ENCODE peak calls at places on chromosomes 16 and 17, in ten cellular contexts. V is transverse colon, S is ovary, B is Peyer's patch, T is A549, R is lower leg skin, H is prostate gland, P is adrenal gland, E is tibial nerve, X is NB4. G is an unnamed sample.

GRCh38 chr16:28187595-28188004 is 24.2 kb downstream of the XPO6 start:
- DNase-seq in V (no peak), S (no peak), B (no peak), T (no peak), R (no peak), H (no peak), P (no peak), E (no peak), X (no peak), G (no peak)

GRCh38 chr16:83300326-83300725 is 507.5 kb upstream of the HSBP1 start:
- DNase-seq in V (no peak), S (no peak), B (no peak), T (no peak), R (no peak), H (peak), P (no peak), E (no peak), X (no peak), G (no peak)

GRCh38 chr17:73091770-73092517 is 544 bp downstream of the SLC39A11 start:
- DNase-seq in V (peak), S (peak), B (peak), T (peak), R (peak), H (peak), P (peak), E (no peak), X (peak), G (no peak)

GRCh38 chr16:84421081-84421937 is 53.0 kb downstream of the ATP2C2 start:
- DNase-seq in V (no peak), S (no peak), B (no peak), T (no peak), R (no peak), H (no peak), P (no peak), E (no peak), X (no peak), G (no peak)

GRCh38 chr16:22397459-22397858 is 23.0 kb upstream of the CDR2 start:
- DNase-seq in V (no peak), S (no peak), B (no peak), T (no peak), R (no peak), H (no peak), P (no peak), E (no peak), X (no peak), G (no peak)

GRCh38 chr17:65678534-65678933 is 117.1 kb upstream of the AXIN2 start:
- DNase-seq in V (no peak), S (no peak), B (no peak), T (no peak), R (no peak), H (no peak), P (no peak), E (no peak), X (no peak), G (no peak)

GRCh38 chr17:78082988-78083387 is 45.6 kb downstream of the TMC6 start:
- DNase-seq in V (no peak), S (no peak), B (no peak), T (no peak), R (no peak), H (no peak), P (no peak), E (no peak), X (no peak), G (no peak)

GRCh38 chr17:58531661-58532554 is 17.5 kb upstream of the MTMR4 start:
- DNase-seq in V (peak), S (peak), B (peak), T (no peak), R (peak), H (peak), P (peak), E (no peak), X (peak), G (no peak)

GRCh38 chr16:81445926-81446317 is 1.3 kb downstream of the CMIP start:
- DNase-seq in V (no peak), S (no peak), B (no peak), T (no peak), R (no peak), H (peak), P (peak), E (no peak), X (no peak), G (no peak)

GRCh38 chr17:71325117-71325516 is 795.7 kb upstream of the SOX9 start:
- DNase-seq in V (no peak), S (no peak), B (no peak), T (no peak), R (no peak), H (no peak), P (no peak), E (no peak), X (no peak), G (no peak)
- TF ChIP-seq POLR2A in V (no peak), S (no peak), B (no peak), T (no peak), R (no peak), H (no peak), P (no peak), E (no peak), X (no peak), G (no peak)

DNA sequence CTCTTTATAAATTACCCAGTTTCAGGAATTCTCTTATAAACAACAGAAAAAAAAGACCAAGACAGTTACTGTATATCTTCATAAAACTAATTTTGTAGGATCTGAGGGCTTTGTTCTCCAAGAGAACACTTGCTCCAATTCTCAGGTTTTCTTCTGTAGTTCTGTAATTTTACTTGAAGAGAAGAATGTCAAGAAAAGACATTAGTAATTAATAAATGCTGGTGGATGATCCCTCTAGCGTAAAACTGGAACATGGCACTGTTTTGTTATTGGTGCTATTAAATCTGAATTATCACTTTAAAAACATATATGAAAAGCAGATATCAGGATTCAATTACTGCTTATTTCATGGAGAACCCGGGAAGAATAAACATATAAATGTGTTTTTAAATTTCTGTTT is 36.5 kb upstream of the CPHXL start:
- DNase-seq in V (no peak), S (no peak), B (no peak), T (no peak), R (no peak), H (no peak), P (no peak), E (no peak), X (no peak), G (no peak)
- H3K4me3 ChIP-seq in V (no peak), S (no peak), B (no peak), T (no peak), R (no peak), H (no peak), P (no peak), E (no peak), X (no peak), G (no peak)

GRCh38 chr17:1473170-1473569 is 17.1 kb upstream of the CRK start:
- DNase-seq in V (no peak), S (no peak), B (no peak), T (no peak), R (no peak), H (no peak), P (no peak), E (no peak), X (peak), G (no peak)
- TF ChIP-seq POLR2A in V (no peak), S (no peak), B (no peak), T (no peak), R (no peak), H (no peak), P (no peak), E (no peak), X (no peak), G (no peak)

GRCh38 chr16:88062341-88062861 is 111.2 kb downstream of the BANP start:
- DNase-seq in V (no peak), S (peak), B (no peak), T (no peak), R (peak), H (no peak), P (peak), E (no peak), X (no peak), G (no peak)

GRCh38 chr16:88063201-88063773 is 112.1 kb downstream of the BANP start:
- DNase-seq in V (no peak), S (peak), B (no peak), T (no peak), R (peak), H (no peak), P (no peak), E (peak), X (no peak), G (no peak)

GRCh38 chr16:88059701-88060386 is 108.6 kb downstream of the BANP start:
- DNase-seq in V (no peak), S (no peak), B (no peak), T (no peak), R (no peak), H (no peak), P (no peak), E (no peak), X (no peak), G (no peak)

GRCh38 chr16:88060524-88061219 is 109.4 kb downstream of the BANP start:
- DNase-seq in V (no peak), S (no peak), B (no peak), T (no peak), R (no peak), H (no peak), P (no peak), E (no peak), X (no peak), G (no peak)

GRCh38 chr16:88061346-88062110 is 110.3 kb downstream of the BANP start:
- DNase-seq in V (no peak), S (no peak), B (no peak), T (no peak), R (no peak), H (no peak), P (no peak), E (no peak), X (no peak), G (no peak)
- H3K4me3 ChIP-seq in V (no peak), S (no peak), B (no peak), T (no peak), R (no peak), H (no peak), P (no peak), E (no peak), X (no peak), G (no peak)